ENCODE peak calls at places on chromosomes 2 and 18, in ten cellular contexts. V is islet precursor cell; X is heart left ventricle; Z is stimulated activated CD4-positive, alpha-beta T cell treated with anti-CD3 and anti-CD28 coated beads, Interleukin-2, amount 100 ng/mL, for 24 hours; O is ovary; F is ELR; E is activated naive CD4-positive, alpha-beta T cell treated with anti-CD3 and anti-CD28 coated beads, Interleukin-2, amount 10 ng/mL, durations not matched to agents 7 days and 5 days; I is GM13976; W is activated CD8-positive, alpha-beta memory T cell treated with anti-CD3 and anti-CD28 coated beads for 1 hour; R is ascending aorta. T is an unnamed sample.

GRCh38 chr2:140600116-140600515 is 1530.7 kb downstream of the LRP1B start:
- DNase-seq in I (no peak), V (no peak), O (no peak), Z (no peak), W (no peak), R (no peak), E (no peak), X (no peak), F (peak), T (no peak)

GRCh38 chr2:191690327-191690726 is 12.4 kb downstream of the NABP1 start:
- DNase-seq in O (no peak), X (no peak), I (no peak), V (no peak), E (no peak), F (peak), R (no peak), W (no peak), Z (no peak), T (no peak)

GRCh38 chr18:22796069-22796468 is 137.1 kb upstream of the RBBP8 start:
- DNase-seq in W (no peak), V (no peak), X (no peak), Z (no peak), E (no peak), O (no peak), R (no peak), F (no peak), I (no peak), T (no peak)

GRCh38 chr18:63850636-63851035 is 36.9 kb upstream of the SERPINB2 start:
- DNase-seq in V (no peak), I (no peak), E (no peak), Z (no peak), W (no peak), O (no peak), X (no peak), R (no peak), F (no peak), T (no peak)

GRCh38 chr2:42314892-42315468 is 46.0 kb downstream of the COX7A2L start:
- DNase-seq in W (no peak), O (no peak), F (peak), X (no peak), E (no peak), Z (no peak), V (no peak), I (no peak), R (no peak), T (no peak)

GRCh38 chr18:62715829-62716678 is 713 bp downstream of the PHLPP1 start:
- DNase-seq in I (peak), Z (peak), O (peak), V (peak), X (peak), W (no peak), R (no peak), E (peak), F (peak), T (peak)

GRCh38 chr2:105797298-105797819 is 52.6 kb downstream of the NCK2 start:
- DNase-seq in O (no peak), R (no peak), X (no peak), F (peak), Z (no peak), I (no peak), W (no peak), E (peak), V (no peak), T (peak)

GRCh38 chr2:149827585-149828156 is 240.1 kb upstream of the MMADHC start:
- DNase-seq in I (no peak), V (no peak), F (no peak), X (no peak), W (no peak), Z (no peak), E (no peak), O (no peak), R (no peak), T (no peak)

T was measured in ELF-1.